ENCODE peak calls at places on chromosomes 3 and 15, in six cellular contexts. Z, P, D, F, N and I are unnamed samples.

GRCh38 chr3:103048371-103048722 is 613.5 kb downstream of the ZPLD1 start:
- DNase-seq in D (peak), N (no peak), Z (no peak), P (no peak), F (no peak), I (no peak)

GRCh38 chr3:72560857-72561675 is 287.2 kb downstream of the SHQ1 start:
- DNase-seq in N (no peak), P (no peak), D (no peak), F (no peak), Z (no peak), I (no peak)

GRCh38 chr3:53709856-53710674 is 136.2 kb downstream of the CHDH start:
- DNase-seq in Z (peak), D (peak), N (peak), F (peak), P (peak), I (peak)

GRCh38 chr15:48940508-48940907 is 23.2 kb downstream of the SHC4 start:
- DNase-seq in D (no peak), P (no peak), Z (no peak), N (no peak), F (peak), I (peak)

GRCh38 chr3:66376568-66376967 is 124.3 kb downstream of the LRIG1 start:
- DNase-seq in F (peak), Z (no peak), P (no peak), N (no peak), D (no peak), I (no peak)

GRCh38 chr3:4633078-4634004 is 140.2 kb downstream of the ITPR1 start:
- DNase-seq in N (no peak), Z (peak), D (peak), F (peak), P (no peak), I (peak)

GRCh38 chr3:15858547-15859506 is 61.0 kb upstream of the ANKRD28 start:
- DNase-seq in D (peak), N (peak), P (peak), Z (no peak), F (peak), I (peak)

GRCh38 chr3:173502983-173503568 is 105.5 kb downstream of the NLGN1 start:
- DNase-seq in P (no peak), F (peak), Z (no peak), N (no peak), D (no peak), I (no peak)

GRCh38 chr3:143897558-143898305 is 49.5 kb upstream of the SLC9A9 start:
- DNase-seq in N (no peak), P (no peak), D (no peak), Z (no peak), F (peak), I (no peak)

GRCh38 chr15:72474466-72474911 is 359 bp downstream of the ARIH1 start:
- DNase-seq in P (no peak), F (peak), D (no peak), N (peak), Z (no peak), I (no peak)

GRCh38 chr15:85706779-85707518 is 87.8 kb downstream of the KLHL25 start:
- DNase-seq in N (no peak), Z (no peak), D (peak), P (no peak), F (peak), I (no peak)

GRCh38 chr3:53190659-53191058 is 29.6 kb downstream of the PRKCD start:
- DNase-seq in F (no peak), Z (no peak), N (no peak), P (no peak), D (peak), I (no peak)

GRCh38 chr3:149536429-149536828 is 61.9 kb downstream of the TM4SF4 start:
- DNase-seq in Z (no peak), D (no peak), N (no peak), F (no peak), P (no peak), I (no peak)

GRCh38 chr15:49620174-49620573 is 444 bp downstream of the FAM227B start:
- DNase-seq in D (peak), P (no peak), Z (no peak), F (peak), N (no peak), I (no peak)

GRCh38 chr15:88394553-88395159 is 72.5 kb downstream of the MRPL46 start:
- DNase-seq in P (no peak), N (no peak), D (no peak), Z (no peak), F (no peak), I (no peak)

GRCh38 chr15:93059442-93059841 is 29.6 kb downstream of the RGMA start:
- DNase-seq in Z (no peak), F (no peak), D (no peak), N (no peak), P (no peak), I (no peak)

GRCh38 chr3:191329654-191330308 is 545 bp downstream of the UTS2B start:
- DNase-seq in N (peak), F (peak), D (peak), Z (no peak), P (peak), I (no peak)

GRCh38 chr3:197186887-197187588 is 111.4 kb downstream of the DLG1 start:
- DNase-seq in P (no peak), N (no peak), D (peak), Z (peak), F (peak), I (peak)

GRCh38 chr15:93862791-93863190 is 368.6 kb upstream of the MCTP2 start:
- DNase-seq in D (no peak), P (no peak), Z (no peak), F (no peak), N (no peak), I (no peak)

GRCh38 chr3:178671261-178672191 is 135.3 kb downstream of the KCNMB2 start:
- DNase-seq in Z (no peak), P (no peak), N (no peak), D (no peak), F (peak), I (no peak)

GRCh38 chr3:64191822-64192221 is 33.4 kb downstream of the PRICKLE2 start:
- DNase-seq in P (no peak), F (no peak), D (no peak), Z (no peak), N (no peak), I (no peak)

GRCh38 chr15:63157066-63157890 is at the start of gene RPS27L:
- DNase-seq in Z (no peak), D (peak), F (peak), P (peak), N (peak), I (peak)
- TF ChIP-seq CTCF in Z (no peak), D (no peak), F (no peak), P (no peak), N (peak), I (no peak)

GRCh38 chr3:57292159-57292894 is at the start of gene ASB14:
- DNase-seq in N (no peak), D (no peak), F (no peak), P (no peak), Z (no peak), I (no peak)

GRCh38 chr3:57292895-57293526 is 526 bp upstream of the ASB14 start:
- DNase-seq in P (no peak), N (no peak), F (no peak), D (no peak), Z (no peak), I (no peak)

DNA sequence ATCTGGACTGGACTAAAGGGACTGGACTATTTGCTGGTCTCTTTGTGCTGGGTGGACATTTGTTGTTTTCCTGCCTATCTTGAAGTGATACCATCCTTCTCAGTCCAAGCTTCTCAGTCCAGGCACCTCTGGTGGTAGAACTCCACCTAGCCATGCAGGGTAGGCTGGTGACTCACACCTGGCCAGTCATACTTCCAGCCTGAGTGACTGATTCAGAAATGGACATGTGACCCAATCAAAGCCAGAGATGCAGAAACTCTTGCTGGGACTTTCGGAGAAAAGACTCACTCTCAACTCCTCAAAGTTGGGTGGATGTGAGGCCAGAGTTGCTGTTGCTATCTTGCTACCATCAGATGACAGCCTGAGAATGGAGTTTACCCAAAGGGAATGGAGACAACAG is 5.6 kb upstream of the ASB14 start:
- DNase-seq in Z (peak), F (peak), P (peak), N (no peak), D (no peak), I (no peak)
- TF ChIP-seq CTCF in Z (no peak), F (peak), P (no peak), N (no peak), D (no peak), I (no peak)

GRCh38 chr15:45780352-45780751 is 145.5 kb downstream of the SQOR start:
- DNase-seq in P (no peak), Z (no peak), N (no peak), F (no peak), D (no peak), I (no peak)
- TF ChIP-seq CTCF in P (no peak), Z (peak), N (no peak), F (no peak), D (no peak), I (no peak)

GRCh38 chr3:169619793-169620192 is 43.7 kb downstream of the MECOM start:
- DNase-seq in F (no peak), P (no peak), Z (no peak), N (no peak), D (no peak), I (no peak)
- TF ChIP-seq CTCF in F (no peak), P (no peak), Z (peak), N (no peak), D (no peak), I (no peak)

DNA sequence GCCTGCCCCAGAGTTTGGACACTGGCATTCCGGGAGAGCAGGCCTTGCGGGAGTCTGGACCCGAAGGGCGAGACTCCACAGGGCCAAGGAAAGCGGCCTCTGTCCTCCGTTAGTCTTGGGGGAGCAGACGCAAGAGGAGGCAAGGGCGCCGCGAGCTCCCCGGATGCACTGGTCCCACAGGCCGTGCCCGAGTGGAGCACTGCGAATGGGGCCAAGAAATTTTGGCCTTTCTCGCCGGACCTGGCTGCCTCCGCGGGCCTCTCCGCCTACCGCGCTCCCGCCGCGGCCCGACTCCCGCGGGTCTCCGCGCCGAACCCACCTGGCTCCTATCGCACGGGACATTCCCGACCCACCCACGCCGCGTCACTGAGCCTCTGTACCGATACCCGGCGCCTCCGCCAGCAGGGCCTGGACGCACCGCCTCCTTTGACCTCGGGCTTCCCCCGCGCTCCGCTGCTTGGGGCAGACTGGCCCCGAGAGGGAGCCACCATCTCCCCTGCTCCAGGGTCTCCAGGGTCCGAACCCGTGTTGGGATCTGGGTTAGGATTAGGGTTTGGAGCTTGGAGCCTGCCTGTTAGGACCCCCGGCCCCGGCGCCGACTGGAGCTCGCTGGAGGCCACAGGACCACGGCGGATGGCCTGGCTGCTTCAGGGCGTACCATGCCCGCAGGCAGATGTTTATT is 11.8 kb downstream of the SHOX2 start:
- DNase-seq in N (peak), P (no peak), F (no peak), D (no peak), Z (no peak), I (peak)
- TF ChIP-seq CTCF in N (no peak), P (no peak), F (no peak), D (no peak), Z (no peak), I (peak)

GRCh38 chr3:156448300-156448699 is 106.6 kb downstream of the SSR3 start:
- DNase-seq in N (no peak), D (peak), F (peak), P (no peak), Z (no peak), I (peak)
- TF ChIP-seq CTCF in N (no peak), D (peak), F (peak), P (no peak), Z (peak), I (peak)